ENCODE peak calls at places on chromosomes 11 and 22, in four cellular contexts. One of them, this sample, is unnamed. For H3K9me3, the result is how much of the 10 kb centered on the place peaks cover.

GRCh38 chr11:130042093-130042591 is 27.6 kb upstream of the APLP2 start:
- DNase-seq in CD8-positive, alpha-beta memory T cell: no peak
- DNase-seq in lower lobe of right lung: no peak
- DNase-seq in PC-3: peak
- DNase-seq in this sample: no peak

GRCh38 chr11:117110294-117110950 is 12.2 kb upstream of the SIK3 start:
- DNase-seq in PC-3: no peak
- DNase-seq in lower lobe of right lung: no peak
- DNase-seq in CD8-positive, alpha-beta memory T cell: no peak
- DNase-seq in this sample: no peak

GRCh38 chr22:41523464-41524221 is 20.6 kb downstream of the POLR3H start:
- DNase-seq in CD8-positive, alpha-beta memory T cell: no peak
- DNase-seq in PC-3: no peak
- DNase-seq in lower lobe of right lung: no peak
- DNase-seq in this sample: no peak

GRCh38 chr11:104876324-104876723 is 21.9 kb downstream of the CASP12 start:
- DNase-seq in PC-3: no peak
- DNase-seq in CD8-positive, alpha-beta memory T cell: no peak
- DNase-seq in lower lobe of right lung: no peak
- DNase-seq in this sample: no peak

GRCh38 chr11:27395556-27396258 is 32.7 kb upstream of the CCDC34 start:
- DNase-seq in CD8-positive, alpha-beta memory T cell: no peak
- DNase-seq in PC-3: peak
- DNase-seq in lower lobe of right lung: no peak
- DNase-seq in this sample: no peak

GRCh38 chr11:1656061-1656441 is 26.5 kb downstream of the KRTAP5-5 start:
- DNase-seq in PC-3: no peak
- DNase-seq in lower lobe of right lung: no peak
- DNase-seq in CD8-positive, alpha-beta memory T cell: no peak
- DNase-seq in this sample: no peak

GRCh38 chr11:8584511-8584910 is 9.5 kb downstream of the STK33 start:
- DNase-seq in lower lobe of right lung: no peak
- DNase-seq in CD8-positive, alpha-beta memory T cell: no peak
- DNase-seq in PC-3: no peak
- DNase-seq in this sample: no peak

GRCh38 chr11:70332567-70332966 is 62.1 kb downstream of the PPFIA1 start:
- DNase-seq in lower lobe of right lung: no peak
- DNase-seq in PC-3: no peak
- DNase-seq in CD8-positive, alpha-beta memory T cell: no peak
- DNase-seq in this sample: no peak

GRCh38 chr11:120245434-120245833 is 5.5 kb downstream of the POU2F3 start:
- DNase-seq in PC-3: no peak
- DNase-seq in CD8-positive, alpha-beta memory T cell: no peak
- DNase-seq in lower lobe of right lung: no peak
- DNase-seq in this sample: no peak

GRCh38 chr11:65625628-65626342 is 10.2 kb downstream of the PCNX3 start:
- DNase-seq in lower lobe of right lung: peak
- DNase-seq in CD8-positive, alpha-beta memory T cell: peak
- DNase-seq in PC-3: no peak
- DNase-seq in this sample: peak

GRCh38 chr11:79456501-79456900 is 15.7 kb upstream of the TENM4 start:
- DNase-seq in PC-3: no peak
- DNase-seq in CD8-positive, alpha-beta memory T cell: no peak
- DNase-seq in lower lobe of right lung: no peak
- DNase-seq in this sample: no peak

GRCh38 chr11:126415128-126415527 is 59.6 kb downstream of the ST3GAL4 start:
- DNase-seq in PC-3: no peak
- DNase-seq in lower lobe of right lung: peak
- DNase-seq in CD8-positive, alpha-beta memory T cell: no peak
- DNase-seq in this sample: no peak

GRCh38 chr11:120221115-120221752 is 10.4 kb downstream of the OAF start:
- DNase-seq in CD8-positive, alpha-beta memory T cell: no peak
- DNase-seq in PC-3: peak
- DNase-seq in lower lobe of right lung: no peak
- DNase-seq in this sample: no peak

GRCh38 chr11:6095798-6096197 is 11.7 kb upstream of the OR56B4 start:
- DNase-seq in PC-3: no peak
- DNase-seq in CD8-positive, alpha-beta memory T cell: no peak
- DNase-seq in lower lobe of right lung: no peak
- DNase-seq in this sample: no peak

GRCh38 chr22:46084943-46085830 is 65.1 kb upstream of the PPARA start:
- DNase-seq in CD8-positive, alpha-beta memory T cell: no peak
- DNase-seq in lower lobe of right lung: peak
- DNase-seq in PC-3: peak
- DNase-seq in this sample: peak

GRCh38 chr22:43504666-43505261 is 93.0 kb downstream of the MPPED1 start:
- DNase-seq in CD8-positive, alpha-beta memory T cell: no peak
- DNase-seq in lower lobe of right lung: no peak
- DNase-seq in PC-3: no peak
- DNase-seq in this sample: no peak

GRCh38 chr11:93633835-93634234 is 27.6 kb upstream of the CEP295 start:
- DNase-seq in PC-3: no peak
- DNase-seq in lower lobe of right lung: no peak
- DNase-seq in CD8-positive, alpha-beta memory T cell: no peak
- DNase-seq in this sample: no peak

GRCh38 chr11:126310229-126310991 is 6.5 kb downstream of the DCPS start:
- DNase-seq in PC-3: peak
- DNase-seq in CD8-positive, alpha-beta memory T cell: peak
- DNase-seq in lower lobe of right lung: peak
- DNase-seq in this sample: peak

DNA sequence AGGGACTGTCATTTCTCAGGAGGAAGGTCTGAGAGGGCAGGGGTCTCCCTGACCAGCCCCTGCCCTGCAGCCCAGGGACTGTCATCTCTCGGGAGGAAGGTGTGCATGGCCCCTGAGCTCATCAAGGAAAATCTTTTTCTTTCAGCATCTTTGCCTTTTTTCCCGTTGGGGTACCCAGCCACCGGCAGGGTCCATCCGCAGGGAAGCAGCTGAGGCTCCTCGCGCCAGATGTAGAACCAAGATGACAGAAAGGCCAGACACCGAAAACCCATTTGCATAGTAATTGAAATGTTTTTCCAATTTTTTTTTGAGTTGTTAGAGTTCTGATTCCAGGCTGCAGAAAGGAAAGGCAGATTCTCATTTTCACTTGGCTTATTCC is 613.9 kb downstream of the TBC1D22A start:
- DNase-seq in lower lobe of right lung: peak
- DNase-seq in PC-3: no peak
- DNase-seq in CD8-positive, alpha-beta memory T cell: no peak
- DNase-seq in this sample: no peak
- H3K9me3 ChIP-seq in lower lobe of right lung: under half
- H3K9me3 ChIP-seq in PC-3: under half
- H3K9me3 ChIP-seq in CD8-positive, alpha-beta memory T cell: under half
- H3K9me3 ChIP-seq in this sample: under half

GRCh38 chr11:115964091-115964490 is 459.9 kb upstream of the CADM1 start:
- DNase-seq in PC-3: no peak
- DNase-seq in lower lobe of right lung: no peak
- DNase-seq in CD8-positive, alpha-beta memory T cell: no peak
- DNase-seq in this sample: no peak

GRCh38 chr11:115959098-115959497 is 454.9 kb upstream of the CADM1 start:
- DNase-seq in PC-3: no peak
- DNase-seq in CD8-positive, alpha-beta memory T cell: no peak
- DNase-seq in lower lobe of right lung: no peak
- DNase-seq in this sample: no peak

GRCh38 chr11:115963170-115963569 is 459.0 kb upstream of the CADM1 start:
- DNase-seq in lower lobe of right lung: no peak
- DNase-seq in CD8-positive, alpha-beta memory T cell: no peak
- DNase-seq in PC-3: no peak
- DNase-seq in this sample: no peak

GRCh38 chr11:115961168-115962003 is 457.2 kb upstream of the CADM1 start:
- DNase-seq in PC-3: no peak
- DNase-seq in CD8-positive, alpha-beta memory T cell: no peak
- DNase-seq in lower lobe of right lung: no peak
- DNase-seq in this sample: no peak

GRCh38 chr11:115958089-115959000 is 454.1 kb upstream of the CADM1 start:
- DNase-seq in lower lobe of right lung: no peak
- DNase-seq in PC-3: no peak
- DNase-seq in CD8-positive, alpha-beta memory T cell: no peak
- DNase-seq in this sample: no peak
- H3K9me3 ChIP-seq in lower lobe of right lung: under half
- H3K9me3 ChIP-seq in PC-3: under half
- H3K9me3 ChIP-seq in CD8-positive, alpha-beta memory T cell: under half
- H3K9me3 ChIP-seq in this sample: under half

GRCh38 chr22:47294222-47294532 is 531.7 kb downstream of the TBC1D22A start:
- DNase-seq in lower lobe of right lung: no peak
- DNase-seq in PC-3: peak
- DNase-seq in CD8-positive, alpha-beta memory T cell: no peak
- DNase-seq in this sample: no peak
- H3K9me3 ChIP-seq in lower lobe of right lung: under half
- H3K9me3 ChIP-seq in PC-3: under half
- H3K9me3 ChIP-seq in CD8-positive, alpha-beta memory T cell: under half
- H3K9me3 ChIP-seq in this sample: under half

GRCh38 chr11:134517621-134518293 is 105.7 kb upstream of the B3GAT1 start:
- DNase-seq in lower lobe of right lung: peak
- DNase-seq in PC-3: no peak
- DNase-seq in CD8-positive, alpha-beta memory T cell: no peak
- DNase-seq in this sample: no peak
- H3K9me3 ChIP-seq in lower lobe of right lung: under half
- H3K9me3 ChIP-seq in PC-3: under half
- H3K9me3 ChIP-seq in CD8-positive, alpha-beta memory T cell: under half
- H3K9me3 ChIP-seq in this sample: under half

DNA sequence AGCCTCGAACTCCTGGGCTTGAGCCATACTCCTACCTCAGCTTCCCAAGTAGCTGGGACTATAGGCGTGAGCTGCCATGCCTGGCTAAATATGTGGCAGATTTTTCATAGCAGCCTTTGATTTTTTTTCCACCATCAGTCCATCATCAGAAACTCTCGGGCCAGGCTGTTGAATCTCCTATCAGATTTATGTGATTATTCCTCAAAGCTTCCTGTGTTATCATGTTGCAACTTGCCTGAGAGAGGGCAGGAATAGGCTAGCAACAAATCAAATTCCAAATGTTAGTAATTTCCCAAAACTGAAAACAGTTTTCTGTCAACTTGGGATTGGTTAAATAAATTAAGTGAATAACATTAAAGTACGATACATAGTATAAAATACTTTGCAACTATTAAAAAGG is 3.4 kb downstream of the LRRC51 start:
- DNase-seq in CD8-positive, alpha-beta memory T cell: no peak
- DNase-seq in lower lobe of right lung: no peak
- DNase-seq in PC-3: no peak
- DNase-seq in this sample: no peak
- H3K9me3 ChIP-seq in CD8-positive, alpha-beta memory T cell: under half
- H3K9me3 ChIP-seq in lower lobe of right lung: under half
- H3K9me3 ChIP-seq in PC-3: under half
- H3K9me3 ChIP-seq in this sample: under half

DNA sequence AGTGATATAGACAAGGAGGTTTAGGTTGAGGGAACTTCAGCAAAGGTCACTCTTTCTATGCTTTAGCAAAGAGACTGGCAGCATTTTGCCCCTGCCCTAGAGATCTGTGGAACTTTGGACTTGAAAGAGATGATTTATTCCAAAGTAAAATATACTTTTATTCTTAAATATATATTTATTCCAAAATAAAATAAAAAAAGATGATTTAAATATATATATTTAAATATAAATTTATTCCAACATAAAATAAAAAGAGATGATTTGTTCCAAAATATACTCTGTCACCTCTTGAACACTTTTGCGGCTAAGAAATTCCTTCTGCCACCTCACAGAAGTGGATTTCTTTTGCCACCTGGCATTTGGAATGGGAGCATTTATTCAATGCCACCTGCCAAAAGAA is 521.3 kb upstream of the CHORDC1 start:
- DNase-seq in CD8-positive, alpha-beta memory T cell: no peak
- DNase-seq in PC-3: no peak
- DNase-seq in lower lobe of right lung: no peak
- DNase-seq in this sample: no peak
- H3K9me3 ChIP-seq in CD8-positive, alpha-beta memory T cell: under half
- H3K9me3 ChIP-seq in PC-3: under half
- H3K9me3 ChIP-seq in lower lobe of right lung: under half
- H3K9me3 ChIP-seq in this sample: under half

DNA sequence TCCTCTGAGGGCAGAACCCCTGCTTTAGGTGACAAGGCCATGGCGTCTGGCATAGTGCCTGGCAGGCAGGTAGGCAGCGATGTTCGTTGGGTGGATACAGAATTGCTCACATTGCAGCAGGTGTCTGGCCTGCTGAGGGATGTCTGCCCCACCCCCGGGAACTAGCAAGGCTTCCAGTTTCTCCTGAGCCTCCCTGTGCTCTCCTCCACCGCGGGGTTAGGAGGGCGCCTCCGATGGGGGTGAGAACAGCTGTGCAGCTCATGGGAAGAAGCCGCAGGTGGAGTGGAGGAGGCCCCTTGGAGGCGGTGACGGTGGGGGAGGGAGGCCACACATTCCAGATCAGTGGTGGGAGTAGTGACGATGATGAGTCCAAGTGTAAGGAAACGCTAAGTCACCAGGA is 48.3 kb upstream of the JAM3 start:
- DNase-seq in lower lobe of right lung: no peak
- DNase-seq in CD8-positive, alpha-beta memory T cell: no peak
- DNase-seq in PC-3: no peak
- DNase-seq in this sample: no peak
- H3K9me3 ChIP-seq in lower lobe of right lung: under half
- H3K9me3 ChIP-seq in CD8-positive, alpha-beta memory T cell: under half
- H3K9me3 ChIP-seq in PC-3: under half
- H3K9me3 ChIP-seq in this sample: under half

GRCh38 chr22:47456031-47456430 is 693.6 kb downstream of the TBC1D22A start:
- DNase-seq in PC-3: no peak
- DNase-seq in lower lobe of right lung: no peak
- DNase-seq in CD8-positive, alpha-beta memory T cell: no peak
- DNase-seq in this sample: no peak

GRCh38 chr22:47460870-47461269 is 698.4 kb downstream of the TBC1D22A start:
- DNase-seq in lower lobe of right lung: no peak
- DNase-seq in CD8-positive, alpha-beta memory T cell: no peak
- DNase-seq in PC-3: peak
- DNase-seq in this sample: no peak

GRCh38 chr22:47457021-47457420 is 694.6 kb downstream of the TBC1D22A start:
- DNase-seq in CD8-positive, alpha-beta memory T cell: no peak
- DNase-seq in lower lobe of right lung: no peak
- DNase-seq in PC-3: no peak
- DNase-seq in this sample: no peak

GRCh38 chr22:47458348-47458747 is 695.9 kb downstream of the TBC1D22A start:
- DNase-seq in lower lobe of right lung: no peak
- DNase-seq in PC-3: no peak
- DNase-seq in CD8-positive, alpha-beta memory T cell: no peak
- DNase-seq in this sample: no peak

GRCh38 chr22:47457509-47458300 is 695.3 kb downstream of the TBC1D22A start:
- DNase-seq in CD8-positive, alpha-beta memory T cell: no peak
- DNase-seq in PC-3: no peak
- DNase-seq in lower lobe of right lung: no peak
- DNase-seq in this sample: no peak
- H3K9me3 ChIP-seq in CD8-positive, alpha-beta memory T cell: under half
- H3K9me3 ChIP-seq in PC-3: under half
- H3K9me3 ChIP-seq in lower lobe of right lung: under half
- H3K9me3 ChIP-seq in this sample: under half